ENCODE peak calls at places on chromosome 1, in eight cellular contexts. A is IMR-90, Z is left ventricle myocardium inferior, G is cardiac muscle cell, B is heart left ventricle, M is kidney, Q is aorta, E is psoas muscle. H is an unnamed sample. For H3K4me1, the result is how much of the 10 kb centered on the place peaks cover.

GRCh38 chr1:7401814-7402547 is 369.1 kb upstream of the VAMP3 start:
- DNase-seq in A (peak), Z (no peak), G (peak), B (no peak), M (no peak), Q (no peak), E (no peak), H (no peak)

GRCh38 chr1:237279629-237280028 is 237.6 kb downstream of the RYR2 start:
- DNase-seq in A (no peak), Z (no peak), G (no peak), B (no peak), M (no peak), Q (no peak), E (no peak), H (no peak)

GRCh38 chr1:209822706-209823105 is 5.1 kb upstream of the UTP25 start:
- DNase-seq in A (no peak), Z (no peak), G (no peak), B (no peak), M (no peak), Q (no peak), E (no peak), H (no peak)

GRCh38 chr1:100736766-100737165 is 17.2 kb downstream of the VCAM1 start:
- DNase-seq in A (peak), Z (no peak), G (peak), B (no peak), M (no peak), Q (no peak), E (no peak), H (no peak)

GRCh38 chr1:223775054-223775453 is 62.7 kb downstream of the CAPN2 start:
- DNase-seq in A (peak), Z (no peak), G (no peak), B (no peak), M (no peak), Q (no peak), E (no peak), H (no peak)

GRCh38 chr1:183022202-183023145 is 746 bp upstream of the LAMC1 start:
- DNase-seq in A (peak), Z (peak), G (peak), B (peak), M (peak), Q (peak), E (peak), H (no peak)

GRCh38 chr1:109985251-109986053 is 887 bp downstream of the AHCYL1 start:
- DNase-seq in A (no peak), Z (no peak), G (peak), B (no peak), M (no peak), Q (no peak), E (no peak), H (no peak)

GRCh38 chr1:77536813-77537212 is 145.6 kb downstream of the ZZZ3 start:
- DNase-seq in A (peak), Z (no peak), G (peak), B (no peak), M (no peak), Q (no peak), E (no peak), H (no peak)

GRCh38 chr1:31032266-31032665 is 33.3 kb downstream of the PUM1 start:
- DNase-seq in A (no peak), Z (no peak), G (no peak), B (no peak), M (no peak), Q (no peak), E (no peak), H (no peak)

GRCh38 chr1:157652859-157653493 is 47.6 kb downstream of the FCRL3 start:
- DNase-seq in A (no peak), Z (no peak), G (no peak), B (no peak), M (no peak), Q (no peak), E (no peak), H (no peak)

GRCh38 chr1:214402583-214403216 is 121.7 kb downstream of the SMYD2 start:
- DNase-seq in A (peak), Z (no peak), G (peak), B (no peak), M (no peak), Q (no peak), E (no peak), H (no peak)

GRCh38 chr1:40155910-40156309 is 5.3 kb upstream of the RLF start:
- DNase-seq in A (no peak), Z (no peak), G (no peak), B (no peak), M (no peak), Q (no peak), E (no peak), H (no peak)

GRCh38 chr1:41319803-41320711 is 41.2 kb upstream of the FOXO6 start:
- DNase-seq in A (no peak), Z (peak), G (no peak), B (peak), M (no peak), Q (peak), E (peak), H (no peak)

GRCh38 chr1:37890378-37891014 is 31.1 kb upstream of the MTF1 start:
- DNase-seq in A (peak), Z (no peak), G (peak), B (no peak), M (no peak), Q (no peak), E (no peak), H (no peak)

GRCh38 chr1:156504062-156504813 is 3.7 kb upstream of the MEF2D start:
- DNase-seq in A (peak), Z (no peak), G (peak), B (no peak), M (peak), Q (no peak), E (no peak), H (no peak)

GRCh38 chr1:36351222-36351977 is 28.0 kb upstream of the EVA1B start:
- DNase-seq in A (peak), Z (no peak), G (peak), B (no peak), M (no peak), Q (peak), E (no peak), H (no peak)

GRCh38 chr1:67970088-67970487 is 80.3 kb downstream of the DIRAS3 start:
- DNase-seq in A (peak), Z (no peak), G (peak), B (no peak), M (no peak), Q (no peak), E (no peak), H (no peak)

GRCh38 chr1:192445849-192446489 is 129.2 kb downstream of the RGS21 start:
- DNase-seq in A (peak), Z (no peak), G (peak), B (peak), M (no peak), Q (peak), E (no peak), H (peak)

GRCh38 chr1:210298296-210298695 is 30.4 kb upstream of the HHAT start:
- DNase-seq in A (no peak), Z (no peak), G (no peak), B (no peak), M (no peak), Q (no peak), E (no peak), H (no peak)

GRCh38 chr1:244653439-244654283 is 735 bp downstream of the DESI2 start:
- DNase-seq in A (peak), Z (no peak), G (peak), B (no peak), M (peak), Q (no peak), E (no peak), H (no peak)

GRCh38 chr1:12621346-12622320 is 3.6 kb upstream of the DHRS3 start:
- DNase-seq in A (no peak), Z (no peak), G (peak), B (no peak), M (no peak), Q (peak), E (no peak), H (no peak)

GRCh38 chr1:109623601-109624161 is 4.0 kb downstream of the AMPD2 start:
- DNase-seq in A (no peak), Z (no peak), G (no peak), B (no peak), M (peak), Q (no peak), E (no peak), H (no peak)

GRCh38 chr1:39490596-39491145 is 765 bp upstream of the BMP8A start:
- DNase-seq in A (no peak), Z (no peak), G (no peak), B (no peak), M (peak), Q (no peak), E (no peak), H (peak)

GRCh38 chr1:201397675-201398074 is 1.4 kb downstream of the LAD1 start:
- DNase-seq in A (peak), Z (no peak), G (no peak), B (no peak), M (no peak), Q (no peak), E (no peak), H (no peak)

GRCh38 chr1:76827066-76827465 is 40.2 kb upstream of the ST6GALNAC5 start:
- DNase-seq in A (no peak), Z (no peak), G (no peak), B (no peak), M (no peak), Q (no peak), E (no peak), H (no peak)

GRCh38 chr1:181033128-181033798 is 520 bp upstream of the MR1 start:
- DNase-seq in A (peak), Z (no peak), G (peak), B (peak), M (no peak), Q (peak), E (peak), H (no peak)

GRCh38 chr1:234732260-234732659 is 122.3 kb upstream of the IRF2BP2 start:
- DNase-seq in A (no peak), Z (no peak), G (no peak), B (no peak), M (no peak), Q (no peak), E (no peak), H (no peak)

GRCh38 chr1:107981277-107981676 is 16.3 kb upstream of the VAV3 start:
- DNase-seq in A (no peak), Z (no peak), G (no peak), B (no peak), M (no peak), Q (no peak), E (no peak), H (no peak)

GRCh38 chr1:87826639-87827345 is 498.1 kb downstream of the LMO4 start:
- DNase-seq in A (peak), Z (peak), G (peak), B (peak), M (peak), Q (peak), E (peak), H (no peak)

GRCh38 chr1:6338685-6339084 is 54.9 kb downstream of the ACOT7 start:
- DNase-seq in A (no peak), Z (no peak), G (no peak), B (no peak), M (no peak), Q (no peak), E (no peak), H (no peak)

GRCh38 chr1:58089898-58090535 is 456.5 kb downstream of the OMA1 start:
- DNase-seq in A (no peak), Z (no peak), G (no peak), B (no peak), M (no peak), Q (no peak), E (no peak), H (no peak)

GRCh38 chr1:24206516-24207394 is 19.7 kb upstream of the IFNLR1 start:
- DNase-seq in A (no peak), Z (no peak), G (no peak), B (no peak), M (peak), Q (no peak), E (no peak), H (no peak)

GRCh38 chr1:28301368-28302174 is 27.3 kb upstream of the MED18 start:
- DNase-seq in A (no peak), Z (no peak), G (peak), B (no peak), M (no peak), Q (no peak), E (no peak), H (no peak)

GRCh38 chr1:5448486-5448885 is 543.7 kb downstream of the NPHP4 start:
- DNase-seq in A (no peak), Z (no peak), G (no peak), B (no peak), M (no peak), Q (no peak), E (no peak), H (no peak)

GRCh38 chr1:160866861-160867260 is 4.2 kb upstream of the CD244 start:
- DNase-seq in A (no peak), Z (no peak), G (peak), B (no peak), M (no peak), Q (no peak), E (no peak), H (no peak)

GRCh38 chr1:85462931-85463665 is 1.9 kb downstream of the DDAH1 start:
- DNase-seq in A (no peak), Z (no peak), G (no peak), B (no peak), M (no peak), Q (no peak), E (no peak), H (no peak)

GRCh38 chr1:155971910-155972809 is 6.2 kb downstream of the ARHGEF2 start:
- DNase-seq in A (no peak), Z (no peak), G (no peak), B (no peak), M (no peak), Q (no peak), E (no peak), H (no peak)

GRCh38 chr1:230915079-230915478 is 46.8 kb upstream of the C1orf198 start:
- DNase-seq in A (peak), Z (no peak), G (no peak), B (no peak), M (no peak), Q (no peak), E (no peak), H (no peak)

GRCh38 chr1:211607752-211608478 is 29.0 kb upstream of the SLC30A1 start:
- DNase-seq in A (no peak), Z (no peak), G (no peak), B (no peak), M (no peak), Q (no peak), E (no peak), H (no peak)
- H3K4me1 ChIP-seq in A (under half), Z (under half), G (under half), B (under half), M (under half), Q (under half), E (under half), H (under half)

DNA sequence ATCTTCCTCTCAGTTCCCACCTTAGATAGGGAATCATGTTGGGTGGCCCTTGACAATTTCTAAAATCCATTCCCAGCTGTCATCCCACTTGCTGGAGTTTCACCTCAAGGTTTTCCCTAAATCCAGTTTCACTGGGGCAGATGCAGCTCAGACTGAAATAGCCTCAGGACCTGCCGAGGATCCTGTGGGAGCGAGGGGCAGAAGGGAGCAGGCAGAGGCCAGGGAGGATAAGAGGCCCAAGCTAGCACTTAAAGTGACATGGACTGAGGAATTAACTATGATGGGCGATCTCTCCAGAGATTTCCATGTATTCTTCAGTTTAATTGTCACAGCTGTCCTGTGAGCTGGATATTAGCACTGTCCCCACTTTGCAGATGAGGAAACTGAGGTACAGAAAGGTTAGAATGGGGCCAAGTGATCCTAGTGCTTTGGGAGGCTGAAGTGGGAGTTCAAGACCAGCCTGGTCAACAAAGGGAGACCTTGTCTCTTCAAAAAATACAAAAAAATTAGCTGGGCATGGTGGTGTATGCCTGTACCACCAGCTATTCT is 2.7 kb downstream of the NBL1 start:
- DNase-seq in A (no peak), Z (no peak), G (no peak), B (no peak), M (peak), Q (peak), E (no peak), H (no peak)
- H3K4me3 ChIP-seq in A (no peak), Z (peak), G (no peak), B (no peak), M (no peak), Q (no peak), E (no peak), H (no peak)

DNA sequence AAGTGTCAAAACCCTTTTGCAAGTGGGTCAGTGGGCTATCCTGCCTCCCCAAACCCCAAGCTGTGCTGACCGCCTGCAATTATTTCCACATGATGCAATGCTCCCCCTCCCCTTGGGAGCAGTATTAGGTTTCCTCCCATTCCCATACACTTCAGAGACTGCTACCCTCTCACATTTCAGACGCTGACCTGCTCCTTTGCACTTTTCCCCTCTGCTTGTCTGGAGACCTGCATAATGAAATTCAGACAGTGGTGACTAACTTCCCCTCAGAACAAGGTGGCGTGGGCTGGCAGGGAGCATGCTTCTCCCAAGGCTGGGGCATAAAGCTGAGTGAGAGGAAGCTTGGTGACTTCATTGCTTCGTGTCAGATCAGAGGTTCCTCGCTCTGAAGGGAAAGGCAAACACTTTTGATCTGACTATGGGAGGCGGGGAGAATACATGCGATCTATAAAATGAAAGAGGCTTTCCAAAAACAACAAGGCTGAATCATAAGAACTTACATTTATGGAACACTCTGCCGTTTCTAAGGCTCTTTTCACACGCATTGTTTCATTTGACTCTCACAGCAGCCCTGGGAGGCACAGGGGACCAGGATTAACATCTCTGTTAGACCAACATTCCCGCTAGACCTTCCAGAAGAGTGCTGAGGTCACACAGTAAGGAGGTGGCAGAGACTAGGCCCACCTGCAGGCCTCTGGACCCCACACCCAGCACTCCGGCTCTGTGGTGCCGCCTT is 27.5 kb upstream of the ROR1 start:
- DNase-seq in A (peak), Z (no peak), G (peak), B (no peak), M (peak), Q (peak), E (no peak), H (no peak)
- H3K4me1 ChIP-seq in A (under half), Z (under half), G (under half), B (under half), M (under half), Q (under half), E (under half), H (under half)

GRCh38 chr1:164611754-164612642 is 53.0 kb downstream of the PBX1 start:
- DNase-seq in A (peak), Z (no peak), G (peak), B (peak), M (no peak), Q (no peak), E (no peak), H (no peak)
- H3K4me3 ChIP-seq in A (no peak), Z (no peak), G (no peak), B (no peak), M (no peak), Q (no peak), E (peak), H (no peak)

DNA sequence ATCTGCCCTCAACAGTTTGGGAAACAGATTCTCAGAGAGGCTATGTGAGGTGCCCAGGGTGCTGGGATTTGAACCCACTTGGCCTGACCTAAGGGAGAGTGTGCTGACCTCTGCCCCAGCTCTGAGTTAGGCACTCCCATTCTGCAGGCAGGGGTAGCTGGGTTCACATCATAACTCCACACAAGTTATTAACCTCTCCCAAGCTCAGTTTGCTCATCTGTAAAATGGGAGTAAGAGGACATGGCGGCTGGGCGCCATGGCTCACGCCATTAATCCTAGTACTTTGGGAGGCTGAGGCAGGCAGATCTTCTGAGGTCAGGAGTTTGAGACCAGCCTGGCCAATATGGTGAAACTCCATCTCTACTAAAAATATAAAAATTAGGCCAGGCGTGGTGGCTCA is 8.9 kb upstream of the SLC25A33 start:
- DNase-seq in A (no peak), Z (no peak), G (no peak), B (no peak), M (no peak), Q (no peak), E (no peak), H (no peak)
- H3K4me1 ChIP-seq in A (under half), Z (under half), G (under half), B (under half), M (under half), Q (under half), E (under half), H (under half)

DNA sequence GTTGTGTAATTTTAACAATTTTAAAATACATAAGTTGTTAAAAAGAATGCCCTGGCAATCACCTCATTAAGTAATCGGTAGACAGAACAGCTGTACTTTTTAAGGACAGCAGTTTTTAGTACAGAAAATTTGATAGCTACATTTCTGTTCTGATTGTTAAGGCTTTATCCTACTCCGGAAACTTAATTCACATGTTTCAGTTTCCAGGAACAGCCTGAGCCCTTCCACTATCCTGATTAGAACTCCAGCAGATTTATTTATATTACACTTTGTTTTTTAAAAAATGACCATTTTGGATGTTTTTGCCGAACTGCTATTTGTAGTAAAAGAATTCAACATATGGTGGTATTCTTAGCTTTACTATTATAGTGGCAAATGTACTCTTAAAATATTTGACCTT is 8.8 kb downstream of the PRRC2C start:
- DNase-seq in A (no peak), Z (no peak), G (peak), B (no peak), M (no peak), Q (no peak), E (no peak), H (no peak)
- H3K4me3 ChIP-seq in A (no peak), Z (no peak), G (no peak), B (no peak), M (no peak), Q (no peak), E (no peak), H (no peak)

DNA sequence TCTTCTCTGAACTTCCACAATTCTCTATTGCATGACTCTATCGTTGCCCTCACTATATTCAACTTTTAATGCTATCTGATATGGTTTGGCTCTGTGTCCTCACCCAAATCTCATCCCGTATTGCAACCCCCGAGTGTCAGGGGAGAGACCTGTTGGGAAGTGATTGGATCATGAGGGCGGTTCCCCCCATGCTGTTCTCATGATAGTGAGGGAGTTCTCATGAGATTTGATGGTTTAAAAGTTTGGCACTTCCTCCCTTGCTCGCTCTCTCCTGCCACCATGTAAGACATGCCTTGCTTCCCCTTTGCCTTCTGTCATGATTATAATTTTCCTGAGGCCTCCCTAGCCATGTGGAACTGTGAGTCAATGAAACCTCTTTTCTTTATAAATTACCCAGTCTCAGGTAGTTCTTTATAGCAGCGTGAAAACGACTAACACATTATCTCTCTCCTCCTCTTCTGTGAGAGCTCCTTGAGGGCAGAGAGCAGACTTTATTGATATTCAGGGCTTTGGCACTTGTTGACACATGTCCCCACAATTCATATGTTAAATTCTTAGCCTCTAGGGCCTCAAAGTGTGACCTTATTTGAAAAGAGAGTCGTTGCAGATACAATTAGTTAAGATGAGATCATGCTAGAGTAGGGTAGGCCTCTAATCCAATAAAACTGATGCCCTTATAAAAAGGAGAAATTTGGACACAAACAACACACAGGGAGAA is 52.1 kb downstream of the ADCY10 start:
- DNase-seq in A (no peak), Z (no peak), G (no peak), B (no peak), M (no peak), Q (no peak), E (no peak), H (no peak)
- H3K4me1 ChIP-seq in A (under half), Z (under half), G (under half), B (under half), M (under half), Q (under half), E (under half), H (under half)

H was measured in naive thymus-derived CD4-positive, alpha-beta T cell.